ENCODE peak calls at places on chromosomes 6 and 20, in eight cellular contexts. Z is CD8-positive, alpha-beta T cell; J is cardiac fibroblast; L is body of pancreas; Q is hepatocyte; C is foreskin fibroblast; S is right atrium auricular region; R is NB4. I is an unnamed sample.

GRCh38 chr6:140208286-140208685 is 833.8 kb upstream of the CITED2 start:
- DNase-seq in Q (no peak), C (no peak), Z (no peak), S (no peak), J (peak; percentile 28), L (no peak), R (no peak), I (no peak)

GRCh38 chr20:19427480-19427879 is 215.0 kb downstream of the SLC24A3 start:
- DNase-seq in R (no peak), Q (peak; percentile 46), J (no peak), S (no peak), L (peak; percentile 10), C (no peak), Z (no peak), I (no peak)

GRCh38 chr20:42978184-42978974 is 211.3 kb downstream of the PTPRT start:
- DNase-seq in C (no peak), Z (no peak), L (no peak), J (no peak), R (no peak), Q (no peak), S (no peak), I (no peak)

GRCh38 chr20:16701296-16701695 is 28.5 kb upstream of the SNRPB2 start:
- DNase-seq in S (no peak), C (no peak), R (peak; percentile 57), J (no peak), Q (no peak), Z (no peak), L (peak; percentile 6), I (peak; percentile 8)

GRCh38 chr6:123803862-123804681 is at the start of gene NKAIN2:
- DNase-seq in Q (peak; percentile 49), R (no peak), C (peak; percentile 13), L (peak; percentile 17), J (no peak), S (no peak), Z (no peak), I (peak; percentile 65)

GRCh38 chr6:13763740-13764381 is 50.5 kb downstream of the MCUR1 start:
- DNase-seq in J (no peak), R (peak; percentile 49), L (no peak), S (no peak), Z (no peak), Q (no peak), C (no peak), I (no peak)

GRCh38 chr6:13288481-13288880 is 39.9 kb downstream of the TBC1D7 start:
- DNase-seq in J (no peak), C (no peak), S (no peak), R (no peak), Z (no peak), L (no peak), Q (no peak), I (no peak)

GRCh38 chr6:121686611-121687023 is 251.2 kb downstream of the GJA1 start:
- DNase-seq in S (no peak), Q (no peak), L (no peak), Z (no peak), R (no peak), J (no peak), C (no peak), I (no peak)

GRCh38 chr6:153131037-153131981 is at the start of gene RGS17:
- DNase-seq in L (peak; percentile 67), S (no peak), R (no peak), Q (peak; percentile 84), J (peak; percentile 76), C (peak; percentile 91), Z (peak; percentile 6), I (peak; percentile 76)

GRCh38 chr6:170259301-170259700 is 31.6 kb downstream of the DLL1 start:
- DNase-seq in Z (no peak), C (no peak), S (no peak), Q (no peak), R (no peak), L (no peak), J (no peak), I (no peak)

GRCh38 chr6:150647051-150647450 is 47.4 kb downstream of the PLEKHG1 start:
- DNase-seq in Q (no peak), L (no peak), C (no peak), R (no peak), S (no peak), J (no peak), Z (no peak), I (no peak)

GRCh38 chr20:57140416-57140965 is 126.0 kb downstream of the BMP7 start:
- DNase-seq in Q (no peak), L (no peak), J (no peak), R (no peak), Z (no peak), C (no peak), S (no peak), I (no peak)

GRCh38 chr20:45798935-45799642 is 7.3 kb downstream of the DNTTIP1 start:
- DNase-seq in J (peak; percentile 66), L (peak; percentile 74), S (no peak), C (peak; percentile 78), Q (peak; percentile 79), R (peak; percentile 75), Z (peak; percentile 50), I (peak; percentile 63)

GRCh38 chr6:16337280-16337975 is 99.0 kb downstream of the GMPR start:
- DNase-seq in Z (no peak), L (peak; percentile 79), R (no peak), S (peak; percentile 96), C (peak; percentile 99), Q (peak; percentile 85), J (peak; percentile 85), I (no peak)

GRCh38 chr20:1824177-1824576 is 71.0 kb upstream of the SIRPA start:
- DNase-seq in Q (no peak), J (no peak), R (peak; percentile 71), L (no peak), S (no peak), C (no peak), Z (no peak), I (no peak)

GRCh38 chr6:148769304-148769968 is 22.6 kb downstream of the UST start:
- DNase-seq in C (no peak), L (no peak), Q (no peak), J (no peak), S (no peak), Z (no peak), R (no peak), I (no peak)

GRCh38 chr20:41169791-41170351 is 32.5 kb downstream of the PLCG1 start:
- DNase-seq in R (no peak), Q (no peak), S (no peak), Z (no peak), C (peak; percentile 83), J (peak; percentile 85), L (no peak), I (no peak)

GRCh38 chr6:116847234-116847633 is 18.4 kb upstream of the GPRC6A start:
- DNase-seq in C (peak; percentile 43), J (peak; percentile 66), Q (peak; percentile 54), Z (no peak), S (no peak), L (no peak), R (peak; percentile 55), I (no peak)

GRCh38 chr6:36865835-36866234 is 8.8 kb downstream of the PPIL1 start:
- DNase-seq in S (no peak), J (no peak), C (no peak), Q (no peak), R (no peak), Z (no peak), L (no peak), I (no peak)

GRCh38 chr6:2952557-2953095 is 18.7 kb downstream of the SERPINB6 start:
- DNase-seq in R (peak; percentile 86), L (peak; percentile 83), Z (peak; percentile 45), J (peak; percentile 88), Q (peak; percentile 85), S (peak; percentile 77), C (peak; percentile 94), I (peak; percentile 90)

GRCh38 chr6:39617520-39617919 is 107.7 kb downstream of the KIF6 start:
- DNase-seq in L (no peak), Z (no peak), R (no peak), S (no peak), J (no peak), C (no peak), Q (no peak), I (no peak)

GRCh38 chr20:25372584-25373336 is 17.9 kb downstream of the ABHD12 start:
- DNase-seq in S (no peak), C (peak; percentile 93), Z (no peak), L (no peak), R (peak; percentile 37), Q (no peak), J (peak; percentile 97), I (no peak)

GRCh38 chr6:155327326-155328073 is 13.2 kb upstream of the TFB1M start:
- DNase-seq in C (peak; percentile 85), R (peak; percentile 80), L (peak; percentile 72), Q (peak; percentile 90), S (peak; percentile 70), Z (peak; percentile 38), J (peak; percentile 86), I (peak; percentile 66)

GRCh38 chr6:143232849-143233248 is 172.2 kb downstream of the AIG1 start:
- DNase-seq in L (peak; percentile 63), Z (peak; percentile 1), C (peak; percentile 51), R (peak; percentile 46), J (peak; percentile 48), Q (peak; percentile 28), S (no peak), I (peak; percentile 62)

GRCh38 chr6:24802271-24803059 is 3.7 kb upstream of the ARMH2 start:
- DNase-seq in C (peak; percentile 50), S (no peak), L (no peak), J (no peak), R (no peak), Q (no peak), Z (no peak), I (no peak)

GRCh38 chr6:53987527-53987888 is 123.7 kb upstream of the MLIP start:
- DNase-seq in L (no peak), Z (no peak), J (no peak), S (no peak), C (no peak), Q (no peak), R (no peak), I (no peak)
- TF ChIP-seq CTCF in L (no peak), Z (no peak), J (no peak), S (no peak), C (no peak), Q (no peak), R (no peak), I (no peak)

GRCh38 chr20:4132956-4133355 is 117.6 kb upstream of the RNF24 start:
- DNase-seq in C (no peak), L (no peak), Z (no peak), R (no peak), J (no peak), S (peak; percentile 2), Q (no peak), I (no peak)
- TF ChIP-seq CTCF in C (no peak), L (no peak), Z (no peak), R (no peak), J (no peak), S (no peak), Q (no peak), I (no peak)

DNA sequence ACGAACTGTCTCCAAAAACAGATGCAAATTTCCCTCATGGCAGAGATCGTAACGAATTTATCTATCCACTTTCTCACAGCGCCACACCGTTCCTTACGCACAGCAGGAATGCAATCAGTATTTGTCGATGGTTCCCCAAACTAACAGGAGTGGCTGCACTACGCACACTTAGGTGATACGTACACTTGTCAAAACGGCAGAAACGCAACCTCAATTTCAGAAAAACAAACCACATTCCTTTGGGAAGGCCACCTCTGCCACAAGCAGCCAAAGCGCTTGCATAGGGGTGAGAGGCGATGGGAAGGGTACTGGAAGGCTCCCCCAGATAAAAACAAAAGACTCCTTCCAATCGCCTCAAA is 638 bp downstream of the MDN1 start:
- DNase-seq in R (peak; percentile 78), Z (peak; percentile 6), S (no peak), J (peak; percentile 46), Q (peak; percentile 25), L (peak; percentile 22), C (peak; percentile 59), I (no peak)
- TF ChIP-seq CTCF in R (no peak), Z (no peak), S (no peak), J (no peak), Q (no peak), L (no peak), C (no peak), I (no peak)

GRCh38 chr20:9323622-9324021 is 190.8 kb upstream of the LAMP5 start:
- DNase-seq in C (peak; percentile 26), R (no peak), S (no peak), L (no peak), Q (peak; percentile 19), J (peak; percentile 9), Z (no peak), I (peak; percentile 48)
- TF ChIP-seq CTCF in C (peak; percentile 35), R (peak; percentile 39), S (peak; percentile 46), L (no peak), Q (peak; percentile 25), J (peak; percentile 58), Z (no peak), I (peak; percentile 58)